ENCODE peak calls at places on chromosomes 6 and 20, in four cellular contexts. V is fibroblast of mammary gland, C is heart right ventricle, I is IMR-90. W is an unnamed sample.

GRCh38 chr6:31794866-31795615 is 511 bp downstream of the VARS1 start:
- DNase-seq in C (no peak), V (no peak), I (no peak), W (no peak)

GRCh38 chr6:35392111-35392702 is 49.8 kb downstream of the PPARD start:
- DNase-seq in C (no peak), I (no peak), V (no peak), W (no peak)

GRCh38 chr6:43952746-43953145 is 174.5 kb downstream of the MRPL14 start:
- DNase-seq in C (no peak), I (no peak), V (no peak), W (no peak)

GRCh38 chr6:154222716-154223115 is 133.9 kb downstream of the IPCEF1 start:
- DNase-seq in I (no peak), V (no peak), C (no peak), W (no peak)

GRCh38 chr20:44079291-44079690 is 107.7 kb downstream of the JPH2 start:
- DNase-seq in C (no peak), I (no peak), V (peak), W (no peak)

GRCh38 chr20:11891081-11891826 is 26.4 kb upstream of the BTBD3 start:
- DNase-seq in C (peak), V (peak), I (peak), W (peak)

GRCh38 chr20:47205577-47206123 is 150.8 kb downstream of the ZMYND8 start:
- DNase-seq in V (peak), I (peak), C (peak), W (peak)

GRCh38 chr6:37713529-37714119 is 15.9 kb upstream of the MDGA1 start:
- DNase-seq in V (peak), C (no peak), I (peak), W (peak)

GRCh38 chr20:34560141-34560523 is 1.6 kb downstream of the MAP1LC3A start:
- DNase-seq in I (no peak), C (no peak), V (no peak), W (no peak)

GRCh38 chr20:20023395-20023794 is 6.2 kb downstream of the NAA20 start:
- DNase-seq in I (no peak), V (no peak), C (no peak), W (no peak)

GRCh38 chr6:9254251-9254650 is 818.9 kb upstream of the SLC35B3 start:
- DNase-seq in V (no peak), C (no peak), I (no peak), W (no peak)

GRCh38 chr6:87661016-87661415 is 41.0 kb downstream of the AKIRIN2 start:
- DNase-seq in C (no peak), V (peak), I (peak), W (peak)

GRCh38 chr20:46995561-46996142 is 101.0 kb downstream of the EYA2 start:
- DNase-seq in I (no peak), V (no peak), C (no peak), W (no peak)

GRCh38 chr6:129890164-129890563 is 29.0 kb upstream of the TMEM244 start:
- DNase-seq in I (peak), V (peak), C (no peak), W (peak)

GRCh38 chr20:46998497-46999190 is 104.0 kb downstream of the EYA2 start:
- DNase-seq in I (no peak), V (no peak), C (no peak), W (no peak)

GRCh38 chr20:35762461-35762860 is 9.4 kb upstream of the PHF20 start:
- DNase-seq in V (no peak), I (no peak), C (no peak), W (no peak)

GRCh38 chr6:79427721-79428120 is 109.5 kb downstream of the LCA5 start:
- DNase-seq in V (no peak), C (no peak), I (no peak), W (no peak)

GRCh38 chr6:148186916-148187315 is 155.7 kb upstream of the SASH1 start:
- DNase-seq in V (no peak), C (no peak), I (no peak), W (no peak)

DNA sequence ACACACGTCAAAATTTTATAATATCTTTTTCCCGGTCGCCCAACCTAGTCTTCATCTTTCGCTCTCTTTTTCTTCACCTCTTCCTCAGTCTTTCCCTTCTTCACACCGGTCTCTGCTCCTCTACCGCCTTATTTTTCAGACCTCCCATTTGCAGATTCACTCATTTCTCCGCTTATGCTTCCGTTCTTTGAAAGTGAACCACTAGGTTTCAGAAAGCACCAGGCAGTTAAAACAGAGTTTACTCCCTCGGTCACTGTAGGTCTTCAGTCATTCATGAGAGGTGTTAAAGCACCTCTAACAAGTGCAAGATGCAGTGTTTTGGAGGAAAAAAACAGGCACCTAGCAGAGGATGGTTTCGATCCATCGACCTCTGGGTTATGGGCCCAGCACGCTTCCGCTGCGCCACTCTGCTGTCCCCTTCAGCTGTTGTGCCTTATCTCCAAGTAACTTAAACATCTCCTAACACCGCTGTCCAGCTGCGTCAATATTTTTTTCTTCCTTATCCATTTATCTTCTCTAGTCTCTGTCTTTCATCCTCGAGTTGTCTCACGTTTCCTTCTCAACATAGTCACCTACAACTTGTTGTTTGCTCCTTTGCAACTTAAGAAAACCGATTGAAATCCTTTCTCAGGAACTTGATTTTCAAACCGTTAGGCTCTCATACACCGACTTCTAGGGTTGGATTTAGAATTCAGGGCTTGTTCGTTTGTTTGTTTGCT is 119.7 kb upstream of the ZNF184 start:
- DNase-seq in I (peak), C (no peak), V (peak), W (peak)
- H3K4me3 ChIP-seq in I (peak), C (no peak), V (peak), W (peak)

DNA sequence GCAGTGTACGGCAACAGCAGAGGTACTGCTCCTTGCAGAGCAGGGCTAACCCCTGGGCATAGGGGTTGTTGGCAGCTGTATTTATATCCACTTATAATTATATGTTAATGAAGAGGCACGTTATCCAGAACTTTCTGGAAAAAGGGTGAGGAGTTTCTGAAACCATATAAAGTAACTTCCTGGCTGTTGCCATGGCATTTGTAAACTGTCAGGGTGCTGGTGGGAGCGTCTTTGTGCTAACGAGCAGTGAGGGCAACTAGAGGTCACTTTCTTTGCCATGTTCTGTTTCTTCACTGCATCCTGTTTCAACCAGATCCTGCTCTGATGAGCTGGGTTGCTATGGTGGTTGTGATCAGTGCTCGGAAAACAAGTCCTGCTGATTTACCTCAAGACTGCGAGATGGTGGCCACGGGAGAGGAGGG is 11.1 kb upstream of the ARFGEF2 start:
- DNase-seq in I (no peak), C (no peak), V (no peak), W (no peak)
- H3K4me3 ChIP-seq in I (no peak), C (no peak), V (no peak), W (no peak)

GRCh38 chr6:33433001-33433559 is 13.2 kb downstream of the SYNGAP1 start:
- DNase-seq in I (no peak), C (no peak), V (no peak), W (no peak)
- H3K4me3 ChIP-seq in I (no peak), C (no peak), V (no peak), W (no peak)

GRCh38 chr6:21598662-21599061 is 5.1 kb downstream of the SOX4 start:
- DNase-seq in C (no peak), V (peak), I (no peak), W (no peak)
- H3K4me3 ChIP-seq in C (peak), V (no peak), I (peak), W (peak)

DNA sequence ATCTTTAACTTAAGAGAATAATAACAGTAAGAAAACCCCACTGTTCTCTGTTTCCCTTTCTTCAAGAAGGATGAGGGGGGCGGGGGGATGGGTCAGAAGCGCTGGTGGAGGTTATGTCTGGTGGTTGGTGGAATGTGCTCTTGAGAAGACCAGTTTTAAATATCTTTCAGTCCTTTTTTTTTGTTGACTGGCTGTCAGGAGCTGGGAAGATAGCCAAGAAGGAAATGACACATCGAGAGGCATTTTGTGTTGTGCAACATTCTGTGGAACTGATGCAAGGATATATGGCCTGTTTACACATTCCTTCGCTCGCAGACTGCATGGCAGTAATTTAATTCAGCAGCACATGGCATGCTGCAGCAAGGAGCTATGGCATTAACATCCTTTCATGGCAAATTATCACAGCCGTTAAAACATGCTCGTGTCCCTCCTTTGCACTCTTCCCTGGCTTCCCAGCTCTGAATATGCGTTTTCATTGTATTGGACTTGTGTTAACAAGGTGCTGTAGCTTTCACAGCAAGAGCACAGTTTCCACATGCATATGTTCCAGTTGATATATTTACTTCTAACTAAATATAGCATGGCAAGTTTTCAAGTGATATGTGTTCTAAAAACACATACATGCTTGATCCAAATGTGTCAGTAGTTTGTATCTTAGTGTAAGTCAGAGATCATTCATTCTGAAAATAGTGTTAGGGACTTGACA is 68.2 kb upstream of the SUPT3H start:
- DNase-seq in V (peak), C (peak), I (peak), W (peak)
- H3K4me3 ChIP-seq in V (no peak), C (no peak), I (no peak), W (no peak)

GRCh38 chr20:62452475-62453095 is 23.2 kb downstream of the GATA5 start:
- DNase-seq in I (no peak), C (no peak), V (no peak), W (no peak)

GRCh38 chr20:62453186-62453808 is 22.5 kb downstream of the GATA5 start:
- DNase-seq in V (no peak), I (no peak), C (no peak), W (no peak)

GRCh38 chr20:62457098-62457497 is 18.7 kb downstream of the GATA5 start:
- DNase-seq in V (no peak), I (no peak), C (no peak), W (no peak)

GRCh38 chr20:62455929-62456328 is 19.9 kb downstream of the GATA5 start:
- DNase-seq in C (no peak), V (no peak), I (no peak), W (no peak)

GRCh38 chr20:62454936-62455673 is 20.7 kb downstream of the GATA5 start:
- DNase-seq in C (no peak), I (no peak), V (no peak), W (no peak)
- H3K4me3 ChIP-seq in C (no peak), I (no peak), V (no peak), W (no peak)

DNA sequence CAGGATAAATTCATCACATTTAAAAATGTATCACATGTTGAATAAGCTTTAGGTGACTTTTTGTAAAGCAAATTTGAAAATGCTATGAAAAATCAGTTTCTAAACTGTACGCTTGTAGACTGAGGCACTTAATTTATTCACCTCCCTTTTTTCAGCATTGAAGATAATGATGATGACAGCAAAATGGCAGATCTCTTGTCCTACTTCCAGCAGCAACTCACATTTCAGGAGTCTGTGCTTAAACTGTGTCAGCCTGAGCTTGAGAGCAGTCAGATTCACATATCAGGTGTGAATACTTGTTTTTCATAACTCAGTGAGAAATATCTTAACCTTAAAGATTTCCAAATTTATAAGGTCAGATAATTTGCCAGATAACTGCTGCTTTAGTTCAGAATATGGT is 15.6 kb downstream of the FBXO9 start:
- DNase-seq in C (no peak), I (no peak), V (no peak), W (no peak)
- H3K4me3 ChIP-seq in C (no peak), I (no peak), V (no peak), W (no peak)

GRCh38 chr6:96304997-96305396 is 216.6 kb upstream of the UFL1 start:
- DNase-seq in V (no peak), I (no peak), C (no peak), W (no peak)
- H3K4me3 ChIP-seq in V (no peak), I (no peak), C (no peak), W (no peak)

GRCh38 chr6:13287104-13287503 is 41.2 kb downstream of the TBC1D7 start:
- DNase-seq in I (no peak), V (no peak), C (no peak), W (no peak)
- H3K4me3 ChIP-seq in I (no peak), V (no peak), C (no peak), W (no peak)